ENCODE peak calls at places on chromosome 6, in nine cellular contexts. C, T, E, G, A, P, M, U and F are unnamed samples.

GRCh38 chr6:100796049-100796823 is 84.9 kb downstream of the ASCC3 start:
- DNase-seq in G (no peak), T (peak), E (no peak), M (no peak), A (no peak), U (no peak), P (no peak), C (no peak), F (no peak)

GRCh38 chr6:5142915-5143314 is 57.8 kb downstream of the PPP1R3G start:
- DNase-seq in G (no peak), A (no peak), T (no peak), U (no peak), M (no peak), E (no peak), P (no peak), C (no peak), F (no peak)

GRCh38 chr6:26104457-26105108 is 17.4 kb downstream of the HFE start:
- DNase-seq in P (no peak), E (no peak), C (no peak), T (peak), M (no peak), A (no peak), U (peak), G (peak), F (no peak)

GRCh38 chr6:147787407-147787806 is 278.9 kb downstream of the SAMD5 start:
- DNase-seq in T (no peak), M (no peak), A (no peak), E (no peak), C (no peak), P (no peak), G (no peak), U (no peak), F (no peak)

GRCh38 chr6:87722831-87723726 is 21.0 kb upstream of the AKIRIN2 start:
- DNase-seq in P (no peak), A (peak), M (no peak), U (peak), E (peak), G (peak), C (peak), T (peak), F (peak)

GRCh38 chr6:104642871-104643270 is 216.8 kb downstream of the HACE1 start:
- DNase-seq in U (no peak), A (no peak), P (no peak), T (no peak), M (no peak), C (peak), G (no peak), E (no peak), F (no peak)

GRCh38 chr6:76697585-76697984 is 625.1 kb upstream of the IMPG1 start:
- DNase-seq in T (peak), G (no peak), P (no peak), E (no peak), U (peak), M (peak), C (peak), A (no peak), F (no peak)

GRCh38 chr6:11868392-11868791 is 89.8 kb upstream of the ADTRP start:
- DNase-seq in T (no peak), M (no peak), E (no peak), C (no peak), P (no peak), A (no peak), U (no peak), G (no peak), F (no peak)

GRCh38 chr6:119350202-119351004 is 842 bp upstream of the MAN1A1 start:
- DNase-seq in T (peak), P (no peak), U (peak), G (no peak), E (no peak), A (peak), C (peak), M (peak), F (no peak)

GRCh38 chr6:28543671-28544131 is 18.0 kb downstream of the GPX5 start:
- DNase-seq in P (no peak), E (no peak), U (no peak), M (peak), C (no peak), G (no peak), A (no peak), T (peak), F (no peak)

GRCh38 chr6:32815996-32816395 is 806 bp downstream of the HLA-DOB start:
- DNase-seq in A (no peak), E (no peak), P (no peak), C (no peak), G (no peak), M (no peak), U (no peak), T (no peak), F (no peak)

DNA sequence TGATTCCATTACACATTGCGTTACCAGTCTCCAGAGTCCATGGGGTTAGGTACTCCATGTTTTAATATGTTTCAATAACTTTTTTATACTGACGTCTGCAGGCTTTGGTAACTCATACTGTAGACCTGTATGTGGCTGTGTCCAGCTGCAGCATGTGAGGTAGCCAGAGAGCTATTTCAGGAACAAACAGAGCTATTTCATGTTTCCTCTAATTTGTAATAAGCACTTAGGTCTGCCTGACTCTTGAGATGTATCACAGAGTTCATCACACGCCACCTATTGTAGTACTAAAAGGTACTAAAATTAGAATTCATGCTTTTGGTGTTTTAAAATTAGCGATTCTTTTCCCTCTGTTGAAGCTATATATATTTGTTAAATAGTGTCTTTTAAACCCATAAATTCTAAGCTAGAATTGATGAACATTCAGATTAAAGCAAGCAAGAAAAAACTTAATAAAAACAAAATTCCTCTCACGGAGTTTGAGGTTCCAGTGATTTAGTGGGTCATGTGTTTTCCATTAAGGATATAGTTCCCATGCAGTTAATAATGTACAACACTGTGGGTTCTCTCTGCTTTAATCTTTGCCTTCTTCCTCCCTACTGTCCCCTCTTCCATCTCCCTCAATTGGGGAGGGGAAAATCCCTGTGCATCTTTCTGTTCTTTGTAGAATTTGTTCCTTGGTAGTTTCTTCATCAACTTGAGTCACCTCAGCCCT is 37.0 kb downstream of the FOXO3 start:
- DNase-seq in C (peak), U (no peak), M (no peak), E (no peak), A (no peak), T (no peak), G (no peak), P (no peak), F (no peak)
- TF ChIP-seq POLR2AphosphoS5 in C (no peak), U (no peak), M (no peak), E (no peak), A (no peak), T (no peak), G (no peak), P (no peak), F (peak)

DNA sequence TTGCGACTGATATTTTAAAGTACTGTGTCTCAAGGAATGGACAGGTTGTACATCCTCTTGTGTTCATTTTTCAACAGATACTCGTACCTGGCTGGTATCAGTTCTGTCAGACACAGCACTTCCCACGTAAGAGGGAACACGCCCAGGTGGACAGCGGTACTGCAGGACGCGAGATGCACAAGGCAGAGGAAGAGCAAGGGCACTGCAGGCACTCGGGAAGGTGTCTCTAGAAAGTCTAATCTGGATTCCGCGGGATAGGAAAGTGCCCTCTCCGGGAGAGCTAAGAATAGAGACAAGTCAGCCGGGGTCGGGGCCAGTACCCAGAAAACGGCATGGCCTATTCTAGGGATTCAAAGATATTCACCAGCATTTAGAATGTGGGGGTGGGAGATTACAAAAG is 94.2 kb upstream of the MBOAT1 start:
- DNase-seq in C (no peak), U (no peak), P (no peak), G (no peak), A (no peak), M (no peak), E (no peak), T (peak), F (no peak)
- TF ChIP-seq CTCF in C (no peak), U (peak), P (no peak), G (no peak), A (no peak), M (no peak), E (no peak), T (no peak), F (no peak)

GRCh38 chr6:7725849-7726415 is at the start of gene BMP6:
- DNase-seq in A (peak), P (peak), E (peak), T (peak), M (peak), U (peak), C (peak), G (peak), F (peak)
- TF ChIP-seq POLR2AphosphoS5 in A (peak), P (no peak), E (no peak), T (peak), M (no peak), U (no peak), C (peak), G (peak), F (peak)

GRCh38 chr6:82365011-82365751 is 1.6 kb downstream of the TPBG start:
- DNase-seq in M (peak), U (peak), C (peak), E (peak), A (no peak), G (peak), T (peak), P (no peak), F (peak)
- TF ChIP-seq CTCF in M (peak), U (peak), C (no peak), E (peak), A (peak), G (no peak), T (no peak), P (no peak), F (no peak)

GRCh38 chr6:161232467-161232866 is 41.4 kb downstream of the AGPAT4 start:
- DNase-seq in P (no peak), U (no peak), M (no peak), C (no peak), A (no peak), E (no peak), G (no peak), T (no peak), F (no peak)

GRCh38 chr6:161232001-161232400 is 41.9 kb downstream of the AGPAT4 start:
- DNase-seq in G (no peak), C (no peak), T (no peak), E (no peak), U (no peak), P (no peak), M (no peak), A (no peak), F (no peak)

GRCh38 chr6:161236091-161236633 is 37.7 kb downstream of the AGPAT4 start:
- DNase-seq in C (no peak), U (no peak), P (no peak), M (no peak), E (no peak), A (no peak), G (no peak), T (no peak), F (no peak)

GRCh38 chr6:161237176-161237575 is 36.7 kb downstream of the AGPAT4 start:
- DNase-seq in A (no peak), M (no peak), C (no peak), E (no peak), T (no peak), P (no peak), G (no peak), U (no peak), F (no peak)

DNA sequence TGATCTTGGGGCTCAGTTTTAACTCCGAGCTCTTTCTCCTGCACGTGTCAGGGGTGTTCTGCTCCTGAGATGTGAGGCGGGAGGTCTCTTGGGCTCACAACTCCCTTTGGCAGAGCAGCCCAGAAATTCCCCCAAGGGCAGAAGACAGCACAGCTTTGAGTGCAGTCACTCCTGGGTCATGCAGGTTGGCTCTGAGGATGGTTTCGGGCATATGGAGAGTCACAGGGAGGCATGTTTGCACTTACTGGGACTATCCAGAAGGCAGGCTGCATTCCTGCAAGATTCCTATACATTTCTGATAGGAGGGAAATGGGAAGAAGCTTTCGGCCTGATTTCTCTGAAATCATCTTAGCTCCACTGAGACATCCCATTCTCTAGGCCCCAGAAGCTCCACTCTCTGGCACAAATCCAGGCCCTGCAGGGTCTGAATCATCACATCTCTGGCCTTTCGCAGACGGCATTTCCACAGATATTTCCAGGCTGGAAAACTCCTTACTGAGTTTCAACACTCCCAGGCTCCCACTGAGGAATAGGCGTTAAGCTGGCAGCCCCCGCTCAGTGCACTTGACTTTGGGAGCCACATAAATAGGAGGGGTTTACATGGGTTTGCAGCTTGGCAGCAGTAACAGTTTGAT is 39.8 kb downstream of the AGPAT4 start:
- DNase-seq in M (peak), A (no peak), P (peak), C (peak), E (no peak), U (peak), T (no peak), G (no peak), F (peak)
- TF ChIP-seq POLR2AphosphoS5 in M (no peak), A (no peak), P (no peak), C (no peak), E (no peak), U (peak), T (no peak), G (peak), F (peak)

GRCh38 chr6:142846883-142847287 is 98.1 kb downstream of the HIVEP2 start:
- DNase-seq in M (no peak), G (no peak), C (peak), P (no peak), U (no peak), T (no peak), E (no peak), A (peak), F (no peak)

GRCh38 chr6:142844065-142844755 is 100.8 kb downstream of the HIVEP2 start:
- DNase-seq in E (no peak), P (no peak), G (no peak), M (no peak), C (no peak), T (no peak), A (no peak), U (no peak), F (no peak)

GRCh38 chr6:142846459-142846831 is 98.5 kb downstream of the HIVEP2 start:
- DNase-seq in M (no peak), T (no peak), G (no peak), P (no peak), E (no peak), U (no peak), C (no peak), A (no peak), F (no peak)

GRCh38 chr6:142845143-142845571 is 99.8 kb downstream of the HIVEP2 start:
- DNase-seq in A (no peak), G (no peak), U (no peak), T (no peak), E (no peak), M (no peak), P (no peak), C (peak), F (no peak)

GRCh38 chr6:142845624-142846458 is 99.1 kb downstream of the HIVEP2 start:
- DNase-seq in E (peak), P (peak), M (peak), A (no peak), T (peak), G (peak), C (peak), U (peak), F (peak)
- TF ChIP-seq CTCF in E (no peak), P (no peak), M (peak), A (no peak), T (no peak), G (no peak), C (no peak), U (no peak), F (no peak)